ENCODE peak calls at places on chromosomes 13 and 19, in four cellular contexts. P, L, T and H are unnamed samples.

GRCh38 chr19:36115453-36116343 is at the start of gene TBCB:
- DNase-seq in T (peak), L (no peak), P (peak), H (peak)

GRCh38 chr19:39197808-39198207 is 1.0 kb downstream of the NCCRP1 start:
- DNase-seq in L (no peak), P (no peak), T (no peak), H (no peak)

GRCh38 chr19:2616741-2617392 is 85.6 kb downstream of the GNG7 start:
- DNase-seq in L (no peak), T (no peak), P (no peak), H (no peak)

GRCh38 chr13:101025925-101026324 is 351.3 kb upstream of the TMTC4 start:
- DNase-seq in P (no peak), L (no peak), T (no peak), H (no peak)

GRCh38 chr13:35697281-35697680 is 220.8 kb upstream of the MAB21L1 start:
- DNase-seq in T (no peak), L (no peak), P (no peak), H (no peak)

GRCh38 chr13:32617112-32617511 is 30.9 kb downstream of the PDS5B start:
- DNase-seq in L (no peak), T (no peak), P (no peak), H (no peak)

GRCh38 chr19:45494261-45494916 is 2.5 kb downstream of the RTN2 start:
- DNase-seq in L (no peak), P (no peak), T (no peak), H (no peak)

GRCh38 chr19:30520735-30521479 is 148.7 kb downstream of the ZNF536 start:
- DNase-seq in L (no peak), T (no peak), P (no peak), H (no peak)

GRCh38 chr19:48507911-48508439 is 3.7 kb downstream of the LMTK3 start:
- DNase-seq in L (no peak), P (no peak), T (no peak), H (no peak)

GRCh38 chr19:7926727-7927604 is 1.0 kb upstream of the CTXN1 start:
- DNase-seq in T (no peak), L (no peak), P (no peak), H (no peak)

GRCh38 chr19:17765069-17765618 is 13.9 kb downstream of the FCHO1 start:
- DNase-seq in P (no peak), T (no peak), L (no peak), H (no peak)

GRCh38 chr19:48330012-48330681 is 4.8 kb downstream of the EMP3 start:
- DNase-seq in T (peak), L (no peak), P (peak), H (peak)

GRCh38 chr13:59680429-59681024 is 483.2 kb downstream of the DIAPH3 start:
- DNase-seq in P (no peak), T (no peak), L (no peak), H (no peak)

GRCh38 chr13:31433756-31434155 is 234.0 kb downstream of the B3GLCT start:
- DNase-seq in P (no peak), L (no peak), T (no peak), H (no peak)